ENCODE peak calls at places on chromosomes 13 and 19, in seven cellular contexts. U, K, G, W, X, J and S are unnamed samples.

GRCh38 chr13:26679411-26679810 is 81.2 kb downstream of the GPR12 start:
- DNase-seq in U (peak), K (no peak), G (no peak), W (no peak), X (no peak), J (peak), S (no peak)

GRCh38 chr19:47518139-47518538 is 3.3 kb upstream of the NAPA start:
- DNase-seq in U (no peak), K (no peak), G (no peak), W (peak), X (no peak), J (peak), S (no peak)

GRCh38 chr13:113672002-113672651 is 5.1 kb downstream of the GRK1 start:
- DNase-seq in U (no peak), K (no peak), G (no peak), W (no peak), X (no peak), J (no peak), S (peak)

GRCh38 chr19:16022251-16022650 is 54.0 kb upstream of the TPM4 start:
- DNase-seq in U (no peak), K (no peak), G (no peak), W (no peak), X (peak), J (no peak), S (no peak)

GRCh38 chr19:33175886-33176669 is 18.1 kb upstream of the LRP3 start:
- DNase-seq in U (peak), K (no peak), G (no peak), W (no peak), X (no peak), J (peak), S (no peak)

GRCh38 chr13:27349458-27349857 is 75.0 kb upstream of the GTF3A start:
- DNase-seq in U (peak), K (no peak), G (no peak), W (no peak), X (no peak), J (no peak), S (no peak)

GRCh38 chr19:11737964-11738745 is 591 bp downstream of the ZNF823 start:
- DNase-seq in U (peak), K (peak), G (peak), W (peak), X (peak), J (peak), S (peak)

GRCh38 chr13:111914241-111915103 is 152.5 kb upstream of the SOX1 start:
- DNase-seq in U (no peak), K (no peak), G (no peak), W (no peak), X (no peak), J (no peak), S (no peak)

GRCh38 chr19:45217957-45218334 is 27.3 kb downstream of the EXOC3L2 start:
- DNase-seq in U (no peak), K (no peak), G (no peak), W (no peak), X (no peak), J (no peak), S (no peak)